ENCODE peak calls at places on chromosome 17, in seven cellular contexts. F is HFF-Myc; S is CD8-positive, alpha-beta T cell; J is colonic mucosa; O is HL-60; Z is IMR-90; B is AG10803. Q is an unnamed sample.

GRCh38 chr17:78741644-78742284 is 40.3 kb downstream of the CYTH1 start:
- DNase-seq in J (no peak), S (no peak), Z (no peak), O (no peak), B (no peak), F (no peak), Q (no peak)

GRCh38 chr17:11309850-11310249 is 68.8 kb downstream of the SHISA6 start:
- DNase-seq in J (no peak), Z (no peak), S (no peak), B (no peak), F (no peak), O (no peak), Q (no peak)

GRCh38 chr17:66580178-66580577 is 254.7 kb upstream of the CACNG5 start:
- DNase-seq in F (peak), S (no peak), B (peak), Z (peak), J (peak), O (no peak), Q (no peak)

GRCh38 chr17:28675485-28675884 is 13.5 kb downstream of the SUPT6H start:
- DNase-seq in O (no peak), Z (peak), S (no peak), J (no peak), B (peak), F (no peak), Q (no peak)

GRCh38 chr17:44314869-44315661 is 6.7 kb downstream of the RUNDC3A start:
- DNase-seq in B (no peak), J (no peak), F (no peak), Z (no peak), S (no peak), O (peak), Q (peak)

GRCh38 chr17:16931318-16932060 is 40.4 kb downstream of the TNFRSF13B start:
- DNase-seq in S (no peak), J (no peak), Z (no peak), O (no peak), F (no peak), B (no peak), Q (no peak)

GRCh38 chr17:79101111-79101673 is 26.6 kb downstream of the ENGASE start:
- DNase-seq in B (no peak), F (no peak), J (no peak), S (no peak), O (no peak), Z (no peak), Q (no peak)

GRCh38 chr17:604719-605118 is 109.9 kb downstream of the VPS53 start:
- DNase-seq in O (no peak), F (no peak), B (no peak), J (peak), Z (peak), S (no peak), Q (no peak)

GRCh38 chr17:81812571-81813370 is 8.8 kb downstream of the GCGR start:
- DNase-seq in Z (no peak), S (no peak), O (no peak), B (no peak), F (no peak), J (no peak), Q (no peak)

GRCh38 chr17:79185671-79186070 is 111.0 kb downstream of the ENGASE start:
- DNase-seq in F (no peak), S (no peak), B (no peak), O (no peak), J (no peak), Z (no peak), Q (no peak)

GRCh38 chr17:56891751-56892150 is 22.1 kb downstream of the TRIM25 start:
- DNase-seq in Z (no peak), S (peak), F (no peak), J (no peak), B (no peak), O (no peak), Q (no peak)

GRCh38 chr17:30238003-30238344 is 2.5 kb upstream of the SLC6A4 start:
- DNase-seq in S (peak), B (no peak), Z (no peak), J (no peak), F (no peak), O (no peak), Q (no peak)

GRCh38 chr17:31433091-31433790 is 41.8 kb downstream of the RAB11FIP4 start:
- DNase-seq in J (no peak), F (no peak), Z (no peak), B (no peak), O (peak), S (peak), Q (peak)

GRCh38 chr17:10114931-10115535 is 83.4 kb downstream of the GAS7 start:
- DNase-seq in B (peak), O (peak), S (peak), J (peak), F (peak), Z (peak), Q (peak)
- H3K4me3 ChIP-seq in B (peak), O (no peak), S (peak), J (no peak), F (peak), Z (peak), Q (peak)

DNA sequence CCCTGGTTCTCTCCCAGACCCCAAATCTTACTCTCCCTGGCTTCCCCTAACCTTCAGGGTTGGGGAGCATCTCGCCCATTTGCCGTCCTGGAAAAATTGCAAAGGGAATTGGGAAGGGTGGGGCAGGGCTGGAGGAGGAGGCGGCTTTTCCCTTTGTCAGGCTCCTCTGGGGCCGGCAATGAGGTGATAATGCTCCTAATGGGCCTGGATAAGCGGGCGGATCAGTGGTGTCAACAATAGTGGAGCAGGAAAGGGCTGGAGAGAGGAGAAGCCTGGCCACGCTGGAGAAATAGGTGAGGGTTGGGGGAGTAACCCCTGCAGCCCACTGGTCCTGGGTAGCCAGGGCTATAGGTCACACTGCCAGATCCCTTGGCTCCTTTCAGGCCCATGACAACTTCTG is 12.3 kb downstream of the SCN4A start:
- DNase-seq in F (no peak), J (no peak), B (no peak), O (no peak), S (no peak), Z (no peak), Q (no peak)
- H3K4me3 ChIP-seq in F (no peak), J (no peak), B (no peak), O (no peak), S (no peak), Z (no peak), Q (no peak)

DNA sequence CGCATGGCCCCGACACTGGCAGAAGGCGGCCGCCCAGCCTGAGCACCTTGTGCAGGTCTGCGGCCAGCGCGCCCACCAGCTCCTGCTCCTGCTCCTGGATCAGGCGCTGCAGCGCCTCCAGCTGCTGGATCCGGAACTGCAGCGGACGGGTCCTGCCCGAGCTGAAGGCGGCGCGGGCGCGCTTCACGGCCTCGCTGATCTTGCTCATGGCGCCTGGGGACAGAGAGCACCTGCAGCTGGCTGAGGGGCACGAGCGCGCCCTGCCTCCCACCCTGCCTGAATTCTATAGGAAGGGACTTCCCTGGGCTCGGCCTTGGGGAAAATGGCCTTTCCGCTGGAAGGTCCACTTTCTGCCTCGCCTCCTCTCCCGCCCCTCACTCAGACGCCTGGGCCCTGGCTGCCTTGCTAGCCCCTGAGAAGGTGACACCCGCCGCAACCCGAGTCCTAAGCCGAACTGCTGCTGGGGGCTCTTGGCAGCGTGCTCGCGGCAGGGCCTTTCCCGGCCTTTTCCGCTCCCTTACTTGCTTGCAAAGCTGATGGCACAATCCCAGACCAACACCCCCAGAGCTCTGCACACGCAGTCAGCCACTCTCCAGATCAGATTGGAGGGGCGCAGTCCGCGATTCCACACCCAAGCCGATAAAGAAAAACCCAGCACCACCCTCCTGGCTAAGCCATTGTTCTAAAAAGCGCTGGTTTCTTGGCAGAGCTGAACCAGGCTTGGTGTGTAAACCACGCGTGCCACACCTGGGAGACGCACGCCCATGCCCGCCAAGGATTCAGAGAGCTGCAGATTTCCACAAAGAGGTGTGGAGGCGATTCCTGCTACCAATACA is 3.0 kb downstream of the ALDH3A1 start:
- DNase-seq in O (peak), F (no peak), S (peak), J (peak), Z (peak), B (peak), Q (no peak)
- H3K4me3 ChIP-seq in O (peak), F (no peak), S (peak), J (peak), Z (no peak), B (peak), Q (no peak)

DNA sequence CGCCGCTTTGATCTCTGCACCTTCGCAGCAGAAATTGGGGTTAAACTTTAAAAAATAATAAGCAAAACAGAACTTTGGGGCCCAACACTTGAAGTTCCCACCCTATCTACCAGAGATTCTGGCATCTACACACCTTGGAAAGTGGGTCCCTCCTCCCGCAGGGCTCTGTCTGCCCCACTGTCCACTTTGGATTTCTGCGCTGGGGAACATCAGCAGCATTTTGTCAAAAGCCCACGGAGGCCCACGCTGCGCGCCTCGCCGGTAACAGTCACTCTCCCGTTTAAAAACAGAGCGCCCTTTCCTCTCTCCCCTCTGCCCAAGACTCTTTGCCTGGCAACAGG is 725 bp upstream of the WNT9B start:
- DNase-seq in S (no peak), F (no peak), O (no peak), B (no peak), J (no peak), Z (no peak), Q (no peak)
- H3K4me3 ChIP-seq in S (no peak), F (no peak), O (no peak), B (no peak), J (no peak), Z (no peak), Q (no peak)

GRCh38 chr17:48630925-48631692 is 5.0 kb upstream of the HOXB9 start:
- DNase-seq in O (no peak), F (no peak), J (peak), Z (no peak), S (no peak), B (no peak), Q (no peak)

GRCh38 chr17:48633266-48633816 is 7.2 kb upstream of the HOXB9 start:
- DNase-seq in Z (no peak), S (no peak), F (no peak), O (no peak), B (no peak), J (peak), Q (no peak)

GRCh38 chr17:48632579-48633265 is 6.6 kb upstream of the HOXB9 start:
- DNase-seq in J (peak), F (no peak), O (no peak), S (no peak), Z (no peak), B (no peak), Q (no peak)

GRCh38 chr17:48630009-48630924 is 4.1 kb upstream of the HOXB9 start:
- DNase-seq in F (no peak), O (no peak), S (no peak), Z (no peak), B (no peak), J (peak), Q (no peak)

DNA sequence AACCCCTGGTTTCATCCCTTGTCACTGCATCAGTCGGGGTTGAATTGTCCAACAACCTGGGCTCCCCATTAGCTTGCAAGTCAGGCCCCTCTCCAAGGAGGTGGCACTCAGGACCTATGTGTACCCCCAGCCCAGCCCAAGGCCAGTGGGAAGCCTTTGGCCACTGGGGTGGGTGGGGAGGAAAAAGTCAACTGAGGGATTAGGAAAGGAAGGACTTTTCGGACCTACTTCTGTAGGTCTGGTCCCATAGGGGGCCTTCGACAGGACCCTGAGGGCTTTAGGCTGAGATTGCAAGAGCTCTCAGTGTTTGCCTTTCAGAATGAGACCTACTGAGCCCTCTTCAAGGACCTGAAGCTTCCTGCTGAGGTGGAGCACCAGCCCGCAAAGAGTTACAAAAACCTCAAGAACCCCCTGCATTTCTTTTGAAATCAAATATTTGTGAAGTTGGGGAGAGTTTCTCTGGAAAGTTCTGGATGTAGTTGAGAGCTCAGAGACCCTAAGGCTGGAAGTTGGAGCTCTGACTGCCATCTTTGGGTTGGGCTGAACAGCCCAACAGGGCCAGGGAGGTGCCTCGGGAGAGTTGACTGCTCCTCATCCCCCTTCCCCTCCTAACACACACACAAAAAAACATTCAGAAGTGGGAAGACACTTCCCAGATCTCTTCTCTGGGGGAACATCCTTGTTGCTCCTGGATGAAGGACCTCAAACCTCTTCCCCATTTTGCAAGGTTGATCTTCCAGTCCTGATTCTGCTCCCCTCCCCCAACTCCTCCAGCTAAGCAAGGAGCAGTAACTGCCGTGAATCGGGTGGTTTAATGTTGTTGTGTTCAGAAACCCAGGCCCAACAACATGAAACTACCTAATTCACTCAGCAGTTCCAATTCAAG is 5.8 kb upstream of the HOXB9 start:
- DNase-seq in F (no peak), J (peak), S (no peak), O (no peak), B (no peak), Z (no peak), Q (no peak)
- H3K4me3 ChIP-seq in F (no peak), J (peak), S (no peak), O (no peak), B (no peak), Z (no peak), Q (no peak)

GRCh38 chr17:3916825-3917224 is 560 bp upstream of the P2RX1 start:
- DNase-seq in S (no peak), O (peak), B (no peak), F (no peak), J (peak), Z (no peak), Q (no peak)
- H3K4me3 ChIP-seq in S (peak), O (peak), B (no peak), F (no peak), J (peak), Z (no peak), Q (peak)

GRCh38 chr17:55237826-55238196 is 26.9 kb upstream of the HLF start:
- DNase-seq in S (no peak), Z (no peak), O (no peak), B (no peak), J (no peak), F (no peak), Q (no peak)
- H3K4me3 ChIP-seq in S (peak), Z (peak), O (peak), B (peak), J (peak), F (peak), Q (peak)

DNA sequence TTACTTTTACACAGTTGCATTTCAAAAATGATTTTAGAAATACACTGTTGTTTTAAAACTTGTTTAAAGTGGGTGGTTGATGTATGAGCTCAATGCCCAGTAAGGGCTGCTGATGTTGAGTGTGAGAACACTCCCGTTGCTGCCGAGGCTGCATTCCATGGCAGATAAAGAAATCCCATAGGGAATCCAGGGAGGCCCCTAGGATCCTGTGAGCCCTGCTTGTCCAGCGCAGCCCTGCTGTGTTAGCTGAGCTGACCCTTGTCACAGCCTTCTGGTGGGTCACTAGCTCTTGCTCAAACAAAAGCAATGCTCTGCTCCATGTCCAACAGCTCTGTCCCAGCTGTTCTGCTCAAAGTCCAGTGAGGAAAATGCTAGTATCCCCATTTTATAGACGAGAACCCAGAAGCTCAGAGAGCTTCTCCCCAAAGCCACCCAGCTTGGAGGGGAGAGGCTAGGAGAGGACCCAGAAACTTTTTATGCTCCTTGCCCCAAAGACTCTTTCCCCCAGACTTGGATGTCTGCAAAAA is 18.6 kb upstream of the COL1A1 start:
- DNase-seq in J (no peak), O (no peak), S (no peak), Z (peak), B (peak), F (no peak), Q (no peak)
- H3K4me3 ChIP-seq in J (no peak), O (no peak), S (no peak), Z (peak), B (peak), F (peak), Q (no peak)

GRCh38 chr17:80187090-80187489 is 17.3 kb downstream of the CARD14 start:
- DNase-seq in Z (peak), O (no peak), S (no peak), B (peak), F (no peak), J (no peak), Q (no peak)
- H3K4me3 ChIP-seq in Z (no peak), O (no peak), S (no peak), B (peak), F (no peak), J (no peak), Q (no peak)